ENCODE peak calls at places on chromosomes 16 and 17, in seven cellular contexts. W, N, A, Z, I, V and X are unnamed samples.

GRCh38 chr16:72763927-72764628 is 283.9 kb downstream of the ZFHX3 start:
- DNase-seq in Z (no peak), W (no peak), A (no peak), I (no peak), V (no peak), N (no peak), X (no peak)

GRCh38 chr17:79095345-79096055 is 20.9 kb downstream of the ENGASE start:
- DNase-seq in Z (no peak), W (no peak), A (no peak), V (no peak), N (no peak), I (no peak), X (no peak)

GRCh38 chr16:16871196-16871595 is 492.3 kb downstream of the NPIPA7 start:
- DNase-seq in A (no peak), W (no peak), I (no peak), V (no peak), N (no peak), Z (no peak), X (no peak)

GRCh38 chr16:18803569-18804462 is 2.5 kb upstream of the ARL6IP1 start:
- DNase-seq in W (no peak), Z (no peak), N (no peak), V (no peak), A (no peak), I (no peak), X (no peak)

GRCh38 chr17:58248955-58249269 is 10.5 kb downstream of the LPO start:
- DNase-seq in V (no peak), W (no peak), I (no peak), Z (no peak), N (no peak), A (no peak), X (no peak)

GRCh38 chr16:15765880-15766279 is 90.9 kb downstream of the MYH11 start:
- DNase-seq in V (no peak), Z (no peak), N (peak; percentile 48), A (peak; percentile 39), I (peak; percentile 42), W (no peak), X (no peak)

GRCh38 chr17:9435165-9435564 is 140.5 kb downstream of the STX8 start:
- DNase-seq in Z (no peak), W (no peak), N (no peak), A (no peak), V (no peak), I (no peak), X (no peak)

GRCh38 chr17:57286372-57287105 is 30.2 kb downstream of the MSI2 start:
- DNase-seq in V (no peak), I (no peak), A (no peak), N (no peak), Z (no peak), W (no peak), X (no peak)

GRCh38 chr16:80105160-80105559 is 435.6 kb upstream of the DYNLRB2 start:
- DNase-seq in N (no peak), V (peak; percentile 71), I (no peak), A (no peak), W (no peak), Z (no peak), X (no peak)

GRCh38 chr16:53561101-53561888 is 58.3 kb upstream of the AKTIP start:
- DNase-seq in Z (no peak), N (no peak), A (no peak), I (no peak), W (no peak), V (no peak), X (no peak)

GRCh38 chr16:77457046-77457445 is 22.2 kb upstream of the ADAMTS18 start:
- DNase-seq in Z (no peak), V (no peak), I (no peak), N (no peak), A (no peak), W (no peak), X (no peak)

GRCh38 chr17:82318169-82318498 is 726 bp upstream of the CD7 start:
- DNase-seq in I (no peak), Z (peak; percentile 42), A (no peak), N (no peak), W (no peak), V (no peak), X (no peak)

GRCh38 chr17:74872313-74873035 is at the start of gene FDXR:
- DNase-seq in N (no peak), I (no peak), A (no peak), W (peak; percentile 97), Z (no peak), V (no peak), X (no peak)

DNA sequence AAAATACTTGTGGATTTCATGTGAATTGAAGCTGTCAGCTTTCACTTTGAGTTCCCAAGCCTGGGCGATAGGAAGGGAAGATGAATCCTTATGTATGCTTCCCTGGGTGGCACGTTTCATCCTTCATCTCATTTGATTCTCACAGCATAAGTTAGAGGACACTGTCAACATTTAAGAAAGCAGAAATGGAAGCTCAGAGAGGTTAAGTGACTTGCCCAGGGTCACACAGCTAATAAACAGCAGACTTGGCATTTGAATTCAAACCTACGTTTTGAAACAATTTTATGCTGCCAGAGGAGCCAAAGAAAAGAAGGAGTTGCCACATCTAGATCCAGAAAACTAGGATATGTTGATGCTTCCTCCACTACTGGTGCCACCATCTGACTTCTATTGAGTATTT is 108.3 kb upstream of the GPR139 start:
- DNase-seq in I (no peak), A (no peak), Z (no peak), W (no peak), N (no peak), V (no peak), X (no peak)
- H3K9me3 ChIP-seq in I (no peaks in the 10 kb centered on the region), A (no peaks in the 10 kb centered on the region), Z (no peaks in the 10 kb centered on the region), W (peaks cover 3% of the 10 kb centered on the region), N (no peaks in the 10 kb centered on the region), V (peaks cover 4% of the 10 kb centered on the region), X (no peaks in the 10 kb centered on the region)

GRCh38 chr17:22270381-22270780 is 578.1 kb downstream of the KCNJ18 start:
- DNase-seq in W (no peak), Z (no peak), V (no peak), I (no peak), N (no peak), A (no peak), X (no peak)

GRCh38 chr17:22268912-22269220 is 576.5 kb downstream of the KCNJ18 start:
- DNase-seq in W (no peak), V (no peak), A (no peak), N (no peak), Z (no peak), I (no peak), X (no peak)

GRCh38 chr17:22267019-22267418 is 574.7 kb downstream of the KCNJ18 start:
- DNase-seq in A (no peak), I (no peak), N (no peak), V (no peak), Z (no peak), W (no peak), X (no peak)

GRCh38 chr17:22265807-22266206 is 573.5 kb downstream of the KCNJ18 start:
- DNase-seq in I (no peak), V (no peak), Z (no peak), A (no peak), W (no peak), N (no peak), X (no peak)

GRCh38 chr17:22266231-22266630 is 573.9 kb downstream of the KCNJ18 start:
- DNase-seq in I (no peak), V (no peak), A (no peak), Z (no peak), W (no peak), N (peak; percentile 53), X (no peak)
- H3K9me3 ChIP-seq in I (no peaks in the 10 kb centered on the region), V (peaks cover 10% of the 10 kb centered on the region), A (peaks cover 2% of the 10 kb centered on the region), Z (no peaks in the 10 kb centered on the region), W (peaks cover 79% of the 10 kb centered on the region), N (no peaks in the 10 kb centered on the region), X (peaks cover 4% of the 10 kb centered on the region)

GRCh38 chr17:22268214-22268911 is 576.0 kb downstream of the KCNJ18 start:
- DNase-seq in I (no peak), V (no peak), W (no peak), A (no peak), Z (no peak), N (peak; percentile 29), X (no peak)
- H3K9me3 ChIP-seq in I (no peaks in the 10 kb centered on the region), V (peaks cover 10% of the 10 kb centered on the region), W (peaks cover 79% of the 10 kb centered on the region), A (peaks cover 2% of the 10 kb centered on the region), Z (no peaks in the 10 kb centered on the region), N (no peaks in the 10 kb centered on the region), X (peaks cover 4% of the 10 kb centered on the region)

GRCh38 chr17:8337802-8338744 is 1.6 kb upstream of the ODF4 start:
- DNase-seq in V (no peak), Z (no peak), W (no peak), I (peak; percentile 19), A (no peak), N (no peak), X (no peak)
- H3K9me3 ChIP-seq in V (no peaks in the 10 kb centered on the region), Z (no peaks in the 10 kb centered on the region), W (no peaks in the 10 kb centered on the region), I (no peaks in the 10 kb centered on the region), A (no peaks in the 10 kb centered on the region), N (no peaks in the 10 kb centered on the region), X (no peaks in the 10 kb centered on the region)

GRCh38 chr16:58046936-58047335 is 21.4 kb downstream of the MMP15 start:
- DNase-seq in Z (no peak), W (peak; percentile 28), I (no peak), N (no peak), V (no peak), A (no peak), X (no peak)
- H3K9me3 ChIP-seq in Z (no peaks in the 10 kb centered on the region), W (no peaks in the 10 kb centered on the region), I (no peaks in the 10 kb centered on the region), N (no peaks in the 10 kb centered on the region), V (no peaks in the 10 kb centered on the region), A (no peaks in the 10 kb centered on the region), X (no peaks in the 10 kb centered on the region)

DNA sequence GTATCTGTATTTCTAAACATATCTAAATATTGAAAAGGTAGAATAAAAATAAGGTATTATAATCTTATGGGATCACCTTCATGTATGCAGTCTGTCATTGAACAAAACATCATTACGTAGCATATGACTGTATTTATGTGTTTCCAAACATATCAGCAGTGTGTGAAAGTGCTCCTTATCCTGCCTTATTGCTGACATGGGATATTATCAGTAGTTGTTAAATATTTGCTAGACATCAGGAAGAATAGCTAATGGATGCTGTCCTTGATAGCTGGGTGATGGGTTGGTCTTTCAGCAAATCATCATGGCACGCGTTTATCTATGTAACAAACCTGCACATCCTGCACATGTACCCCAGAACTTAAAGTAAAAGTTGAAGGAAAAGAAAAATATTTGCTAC is 59.1 kb upstream of the FAM20A start:
- DNase-seq in Z (no peak), A (no peak), W (no peak), I (no peak), V (no peak), N (no peak), X (no peak)
- H3K9me3 ChIP-seq in Z (no peaks in the 10 kb centered on the region), A (no peaks in the 10 kb centered on the region), W (no peaks in the 10 kb centered on the region), I (no peaks in the 10 kb centered on the region), V (no peaks in the 10 kb centered on the region), N (no peaks in the 10 kb centered on the region), X (no peaks in the 10 kb centered on the region)

GRCh38 chr16:63880948-63881347 is 1240.9 kb downstream of the CDH11 start:
- DNase-seq in I (no peak), A (no peak), W (no peak), V (no peak), Z (no peak), N (no peak), X (no peak)
- H3K9me3 ChIP-seq in I (no peaks in the 10 kb centered on the region), A (no peaks in the 10 kb centered on the region), W (no peaks in the 10 kb centered on the region), V (no peaks in the 10 kb centered on the region), Z (no peaks in the 10 kb centered on the region), N (no peaks in the 10 kb centered on the region), X (no peaks in the 10 kb centered on the region)

DNA sequence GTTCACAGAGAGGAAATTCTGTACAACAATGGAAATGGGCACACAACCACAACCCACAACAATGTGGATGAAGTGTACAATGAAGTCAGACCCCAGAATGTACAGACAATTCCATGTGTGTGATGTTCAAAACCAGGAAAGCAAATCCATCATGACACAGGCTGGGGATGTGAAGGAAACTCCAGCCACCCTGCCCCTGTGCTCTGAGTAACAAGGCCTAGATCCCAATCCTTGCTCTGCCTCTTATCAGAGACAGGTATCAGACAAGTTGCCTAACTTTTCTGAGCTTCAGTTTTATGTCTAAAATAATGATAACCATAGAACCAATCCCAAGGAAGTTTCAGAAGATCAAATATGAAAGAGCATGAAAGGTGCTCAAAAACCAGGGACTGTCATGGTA is 1.8 kb upstream of the C16orf95 start:
- DNase-seq in W (no peak), N (no peak), Z (no peak), V (no peak), I (no peak), A (no peak), X (no peak)
- H3K9me3 ChIP-seq in W (no peaks in the 10 kb centered on the region), N (no peaks in the 10 kb centered on the region), Z (no peaks in the 10 kb centered on the region), V (no peaks in the 10 kb centered on the region), I (no peaks in the 10 kb centered on the region), A (no peaks in the 10 kb centered on the region), X (no peaks in the 10 kb centered on the region)